ENCODE peak calls at places on chromosomes 5 and 9, in seven cellular contexts. A is brain microvascular endothelial cell, P is H9, H is heart left ventricle, Q is PC-3, F is heart right ventricle, R is ovary. B is an unnamed sample. For H3K27me3, the result is how much of the 10 kb centered on the place peaks cover.

GRCh38 chr9:114906922-114907571 is 23.3 kb downstream of the TNFSF8 start:
- DNase-seq in A (no peak), P (peak), H (no peak), Q (peak), F (no peak), R (no peak), B (no peak)

GRCh38 chr9:121598167-121599000 is 53.0 kb upstream of the DAB2IP start:
- DNase-seq in A (peak), P (peak), H (peak), Q (peak), F (peak), R (peak), B (no peak)

GRCh38 chr5:8906303-8906967 is 639.4 kb downstream of the SEMA5A start:
- DNase-seq in A (peak), P (no peak), H (no peak), Q (peak), F (no peak), R (no peak), B (no peak)

GRCh38 chr9:91451431-91452270 is 28.0 kb upstream of the NFIL3 start:
- DNase-seq in A (no peak), P (no peak), H (no peak), Q (no peak), F (no peak), R (no peak), B (no peak)

GRCh38 chr5:141636106-141636412 is 590 bp downstream of the HDAC3 start:
- DNase-seq in A (no peak), P (no peak), H (no peak), Q (no peak), F (no peak), R (no peak), B (no peak)

GRCh38 chr9:87401681-87402080 is 96.0 kb upstream of the DAPK1 start:
- DNase-seq in A (no peak), P (no peak), H (no peak), Q (no peak), F (no peak), R (no peak), B (no peak)

GRCh38 chr5:57036621-57037160 is 84.8 kb upstream of the MIER3 start:
- DNase-seq in A (no peak), P (no peak), H (no peak), Q (no peak), F (no peak), R (no peak), B (no peak)

GRCh38 chr5:149434162-149435014 is 55.3 kb upstream of the IL17B start:
- DNase-seq in A (peak), P (peak), H (no peak), Q (peak), F (no peak), R (no peak), B (peak)

GRCh38 chr9:5718296-5719032 is 89.6 kb downstream of the RIC1 start:
- DNase-seq in A (no peak), P (no peak), H (no peak), Q (no peak), F (no peak), R (no peak), B (no peak)

GRCh38 chr9:70395652-70396051 is 18.8 kb downstream of the KLF9 start:
- DNase-seq in A (no peak), P (no peak), H (no peak), Q (no peak), F (no peak), R (no peak), B (no peak)

GRCh38 chr5:111232311-111233049 is 8.3 kb downstream of the CAMK4 start:
- DNase-seq in A (no peak), P (no peak), H (no peak), Q (no peak), F (no peak), R (no peak), B (no peak)

GRCh38 chr5:93454896-93455295 is 126.1 kb downstream of the NR2F1-AS1 start:
- DNase-seq in A (no peak), P (no peak), H (no peak), Q (no peak), F (no peak), R (no peak), B (no peak)

GRCh38 chr5:131265318-131265803 is 1.5 kb downstream of the CDC42SE2 start:
- DNase-seq in A (no peak), P (no peak), H (no peak), Q (peak), F (no peak), R (no peak), B (no peak)

GRCh38 chr5:169213479-169213878 is 87.5 kb downstream of the SLIT3 start:
- DNase-seq in A (no peak), P (no peak), H (no peak), Q (no peak), F (no peak), R (no peak), B (no peak)

GRCh38 chr9:129242971-129243561 is 65.0 kb upstream of the IER5L start:
- DNase-seq in A (no peak), P (no peak), H (no peak), Q (no peak), F (no peak), R (peak), B (no peak)

GRCh38 chr9:114691046-114691955 is 9.3 kb upstream of the TEX48 start:
- DNase-seq in A (peak), P (no peak), H (no peak), Q (peak), F (no peak), R (no peak), B (peak)

GRCh38 chr9:128714586-128715435 is 9.1 kb downstream of the ZDHHC12 start:
- DNase-seq in A (no peak), P (peak), H (no peak), Q (no peak), F (no peak), R (peak), B (no peak)

GRCh38 chr9:111412280-111412679 is 71.9 kb downstream of the ECPAS start:
- DNase-seq in A (no peak), P (no peak), H (no peak), Q (no peak), F (no peak), R (no peak), B (no peak)

GRCh38 chr5:116632890-116633289 is 58.3 kb upstream of the SEMA6A start:
- DNase-seq in A (peak), P (no peak), H (no peak), Q (peak), F (no peak), R (no peak), B (no peak)

GRCh38 chr5:145341842-145342241 is 493.3 kb downstream of the PRELID2 start:
- DNase-seq in A (peak), P (no peak), H (no peak), Q (no peak), F (no peak), R (no peak), B (no peak)

GRCh38 chr9:2816476-2817141 is 27.3 kb downstream of the PUM3 start:
- DNase-seq in A (peak), P (no peak), H (peak), Q (no peak), F (no peak), R (no peak), B (no peak)

GRCh38 chr9:70654144-70654543 is 239.7 kb upstream of the KLF9 start:
- DNase-seq in A (no peak), P (no peak), H (no peak), Q (no peak), F (no peak), R (no peak), B (no peak)

GRCh38 chr5:143887901-143888648 is 76.1 kb downstream of the HMHB1 start:
- DNase-seq in A (peak), P (no peak), H (no peak), Q (peak), F (no peak), R (no peak), B (no peak)

GRCh38 chr9:98599566-98599965 is 109.2 kb downstream of the GABBR2 start:
- DNase-seq in A (no peak), P (no peak), H (no peak), Q (no peak), F (no peak), R (no peak), B (no peak)

GRCh38 chr5:81068063-81068462 is 107.9 kb downstream of the RASGRF2 start:
- DNase-seq in A (no peak), P (no peak), H (peak), Q (no peak), F (no peak), R (no peak), B (no peak)

GRCh38 chr5:5360878-5361520 is 61.5 kb upstream of the ICE1 start:
- DNase-seq in A (no peak), P (no peak), H (no peak), Q (no peak), F (no peak), R (no peak), B (no peak)

GRCh38 chr9:133950916-133951231 is 41.2 kb downstream of the VAV2 start:
- DNase-seq in A (no peak), P (no peak), H (no peak), Q (no peak), F (no peak), R (no peak), B (no peak)

GRCh38 chr9:92257327-92257726 is 36.2 kb downstream of the IARS1 start:
- DNase-seq in A (no peak), P (no peak), H (no peak), Q (no peak), F (no peak), R (no peak), B (no peak)

GRCh38 chr5:113140837-113141661 is 164.5 kb downstream of the DCP2 start:
- DNase-seq in A (peak), P (no peak), H (no peak), Q (peak), F (no peak), R (no peak), B (no peak)

GRCh38 chr5:126525630-126526245 is 69.3 kb downstream of the ALDH7A1 start:
- DNase-seq in A (no peak), P (peak), H (peak), Q (no peak), F (peak), R (peak), B (no peak)

GRCh38 chr5:121088341-121088740 is 624.2 kb downstream of the PRR16 start:
- DNase-seq in A (no peak), P (no peak), H (no peak), Q (no peak), F (no peak), R (no peak), B (no peak)

GRCh38 chr5:10800852-10801251 is 39.8 kb upstream of the DAP start:
- DNase-seq in A (no peak), P (no peak), H (no peak), Q (no peak), F (no peak), R (no peak), B (no peak)

GRCh38 chr9:137618105-137619067 is at the start of gene EHMT1:
- DNase-seq in A (peak), P (peak), H (peak), Q (peak), F (peak), R (peak), B (peak)
- TF ChIP-seq CTCF in A (no peak), P (no peak), H (no peak), Q (peak), F (no peak), R (no peak), B (no peak)

GRCh38 chr9:109164040-109164439 is 3.0 kb downstream of the FRRS1L start:
- DNase-seq in A (no peak), P (no peak), H (no peak), Q (no peak), F (no peak), R (no peak), B (no peak)
- H3K27me3 ChIP-seq in A (under half), P (under half), H (under half), Q (under half), F (under half), R (under half), B (under half)

DNA sequence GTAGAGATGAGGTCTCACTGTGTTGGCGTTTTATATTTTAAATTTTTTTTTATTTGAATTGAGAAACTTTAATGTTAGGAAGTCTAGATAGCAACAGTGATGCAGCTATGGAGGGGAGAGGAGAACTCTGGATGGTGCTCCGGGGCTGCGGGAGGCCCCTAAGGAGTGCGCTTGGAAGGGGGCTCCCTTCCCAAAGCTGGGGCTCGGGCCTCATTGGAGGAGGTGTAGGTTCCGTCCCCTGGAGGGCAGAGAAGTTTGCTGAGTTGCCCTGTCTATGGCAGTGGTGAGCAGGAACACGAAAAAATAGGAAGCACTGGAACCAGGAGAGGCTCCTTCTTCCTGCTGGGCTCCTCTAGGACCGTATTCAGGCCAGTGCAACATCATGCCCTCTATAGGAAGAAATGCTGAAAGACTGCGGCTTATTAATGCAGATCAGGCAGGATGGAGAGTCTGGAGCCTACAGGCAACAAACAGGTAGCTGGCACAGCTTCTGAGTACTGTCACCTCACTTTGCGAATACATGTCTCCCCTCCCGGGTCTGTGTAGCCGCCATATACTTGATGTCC is 16.1 kb downstream of the AHRR start:
- DNase-seq in A (peak), P (peak), H (no peak), Q (peak), F (no peak), R (no peak), B (no peak)
- TF ChIP-seq CTCF in A (peak), P (peak), H (no peak), Q (peak), F (peak), R (no peak), B (no peak)

DNA sequence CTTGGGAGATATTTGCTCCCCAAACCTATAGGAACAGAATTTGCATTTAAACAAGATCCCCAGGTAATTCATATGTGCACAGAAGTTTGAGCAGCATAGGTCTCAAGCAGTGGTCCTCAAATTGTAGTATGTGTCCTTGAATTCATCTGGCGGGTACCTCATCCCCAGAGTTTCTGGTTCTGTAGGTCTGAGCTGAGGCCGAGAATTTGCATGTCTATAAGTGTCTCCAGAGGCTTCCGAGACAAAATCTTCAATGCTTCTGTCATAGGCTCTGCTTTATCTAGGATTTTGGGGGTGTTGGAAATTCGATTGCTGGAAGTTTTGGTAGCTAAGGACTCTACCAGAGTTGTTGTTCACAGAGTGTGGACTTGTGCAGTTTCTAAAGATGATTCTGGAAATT is 38.6 kb downstream of the MAT2B start:
- DNase-seq in A (no peak), P (no peak), H (no peak), Q (no peak), F (no peak), R (no peak), B (no peak)
- H3K27me3 ChIP-seq in A (under half), P (under half), H (under half), Q (half or more), F (under half), R (under half), B (under half)

GRCh38 chr5:118060833-118061232 is 927.5 kb downstream of the DTWD2 start:
- DNase-seq in A (no peak), P (no peak), H (no peak), Q (no peak), F (no peak), R (no peak), B (no peak)
- TF ChIP-seq CTCF in A (peak), P (peak), H (no peak), Q (no peak), F (peak), R (no peak), B (no peak)

DNA sequence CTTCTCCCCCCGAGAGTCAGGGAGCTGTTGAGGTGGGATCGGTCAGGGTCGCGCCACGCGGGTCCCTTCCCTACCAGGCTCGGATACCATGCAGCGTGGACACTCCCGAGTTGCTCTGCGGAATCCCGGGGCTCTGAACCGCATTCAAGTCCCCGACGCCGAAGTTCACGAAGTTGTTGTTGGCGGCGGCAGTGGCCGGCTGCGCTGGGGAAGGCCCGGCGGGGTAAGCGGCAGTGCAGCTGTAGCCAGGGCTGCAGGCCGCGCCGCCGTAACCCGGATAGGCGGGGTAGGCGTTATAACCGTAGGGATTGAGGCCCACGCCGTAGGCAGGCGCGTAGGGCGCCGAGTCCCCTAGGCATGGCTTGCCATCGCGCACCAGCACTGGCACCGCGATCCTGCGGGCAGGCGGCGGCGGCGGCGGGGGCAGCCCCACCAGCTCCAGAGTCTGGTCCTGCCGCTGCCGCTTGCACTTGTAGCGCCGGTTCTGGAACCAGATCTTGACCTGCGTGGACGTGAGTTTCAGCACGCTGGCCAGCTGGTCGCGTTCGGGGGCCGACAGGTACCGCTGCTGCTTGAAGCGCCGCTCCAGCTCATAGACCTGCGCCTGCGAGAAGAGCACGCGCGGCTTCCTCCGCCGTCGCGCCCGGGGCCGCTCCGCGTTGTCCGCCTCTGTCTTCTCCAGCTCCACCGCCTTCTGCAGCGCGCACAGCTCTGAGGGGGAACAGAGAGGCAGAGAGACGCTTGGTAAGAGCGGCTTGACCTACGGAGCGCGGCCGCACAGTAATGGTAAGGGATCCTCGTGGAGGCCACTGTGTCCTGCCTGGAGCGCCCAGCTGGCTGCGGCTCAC is 2.3 kb downstream of the NKX2-5 start:
- DNase-seq in A (no peak), P (peak), H (no peak), Q (no peak), F (peak), R (no peak), B (no peak)
- H3K27me3 ChIP-seq in A (half or more), P (half or more), H (under half), Q (under half), F (half or more), R (under half), B (half or more)